ENCODE peak calls at places on chromosomes 6 and 20, in six cellular contexts. S is A549, L is H1, Y is K562, X is GM12878, G is HepG2. T is an unnamed sample.

GRCh38 chr6:155524249-155524651 is 68.6 kb upstream of the NOX3 start:
- DNase-seq in S (peak), L (no peak), Y (no peak), G (no peak), X (no peak), T (peak)

GRCh38 chr20:53332022-53332824 is 261.4 kb downstream of the ZNF217 start:
- DNase-seq in X (no peak), G (no peak), Y (peak), S (no peak), L (no peak), T (no peak)

GRCh38 chr6:152474341-152474740 is 162.8 kb downstream of the SYNE1 start:
- DNase-seq in G (no peak), X (no peak), Y (no peak), S (no peak), L (no peak), T (no peak)

GRCh38 chr6:10410214-10410873 is 4.5 kb downstream of the TFAP2A start:
- DNase-seq in G (no peak), L (no peak), S (no peak), Y (no peak), X (no peak), T (no peak)

GRCh38 chr20:36017034-36017951 is 48.9 kb downstream of the CNBD2 start:
- DNase-seq in S (peak), G (no peak), X (no peak), Y (no peak), L (no peak), T (peak)

GRCh38 chr6:17490724-17491123 is 97.3 kb downstream of the CAP2 start:
- DNase-seq in S (no peak), X (no peak), G (no peak), L (peak), Y (no peak), T (no peak)

GRCh38 chr20:24993337-24994185 is 1.0 kb upstream of the APMAP start:
- DNase-seq in G (peak), X (no peak), Y (peak), L (peak), S (peak), T (peak)

GRCh38 chr6:142756215-142756630 is 188.8 kb downstream of the HIVEP2 start:
- DNase-seq in S (peak), X (no peak), L (no peak), G (peak), Y (no peak), T (peak)

GRCh38 chr20:3420211-3420707 is 12.8 kb upstream of the DNAAF9 start:
- DNase-seq in G (no peak), Y (no peak), X (peak), L (no peak), S (peak), T (peak)

GRCh38 chr6:108751851-108752732 is 96.1 kb upstream of the ARMC2 start:
- DNase-seq in G (no peak), X (no peak), Y (no peak), S (no peak), L (no peak), T (no peak)

GRCh38 chr6:82978362-82978945 is 87.2 kb downstream of the UBE3D start:
- DNase-seq in L (no peak), Y (no peak), S (no peak), X (no peak), G (no peak), T (no peak)

GRCh38 chr6:1792989-1793388 is 183.3 kb downstream of the FOXC1 start:
- DNase-seq in S (peak), L (no peak), G (peak), X (no peak), Y (peak), T (peak)

GRCh38 chr6:21679761-21680265 is 86.3 kb downstream of the SOX4 start:
- DNase-seq in X (no peak), G (no peak), L (no peak), S (peak), Y (no peak), T (peak)

GRCh38 chr20:35831029-35831428 is 59.2 kb downstream of the PHF20 start:
- DNase-seq in L (no peak), X (no peak), Y (no peak), G (no peak), S (no peak), T (peak)

GRCh38 chr6:53103993-53104675 is 38.9 kb downstream of the FBXO9 start:
- DNase-seq in Y (no peak), L (no peak), G (peak), X (no peak), S (peak), T (no peak)

GRCh38 chr6:44925100-44925739 is 402.9 kb upstream of the RUNX2 start:
- DNase-seq in X (peak), L (no peak), G (peak), Y (peak), S (peak), T (peak)

GRCh38 chr20:31475472-31476312 is 604 bp downstream of the REM1 start:
- DNase-seq in G (no peak), L (no peak), Y (no peak), X (no peak), S (no peak), T (no peak)

GRCh38 chr6:146287691-146288369 is 255.8 kb upstream of the RAB32 start:
- DNase-seq in L (no peak), X (no peak), G (no peak), S (no peak), Y (no peak), T (no peak)

GRCh38 chr6:31246051-31246495 is 25.8 kb downstream of the HLA-C start:
- DNase-seq in G (peak), Y (no peak), S (peak), X (no peak), L (no peak), T (peak)

GRCh38 chr20:11387189-11387754 is 530.4 kb upstream of the BTBD3 start:
- DNase-seq in L (no peak), G (no peak), Y (no peak), X (no peak), S (peak), T (peak)

GRCh38 chr6:7219310-7219709 is 93.7 kb downstream of the SSR1 start:
- DNase-seq in G (peak), X (no peak), S (no peak), L (no peak), Y (peak), T (peak)

GRCh38 chr6:37966801-37967200 is 147.3 kb downstream of the ZFAND3 start:
- DNase-seq in S (no peak), G (no peak), Y (no peak), X (no peak), L (no peak), T (no peak)

GRCh38 chr6:144805049-144805448 is 519.9 kb downstream of the UTRN start:
- DNase-seq in L (no peak), Y (no peak), G (no peak), S (no peak), X (no peak), T (no peak)

GRCh38 chr6:151139524-151139923 is 100.2 kb upstream of the AKAP12 start:
- DNase-seq in X (no peak), Y (no peak), G (no peak), L (no peak), S (no peak), T (no peak)

GRCh38 chr20:62080249-62080993 is 14.7 kb upstream of the TAF4 start:
- DNase-seq in S (no peak), X (no peak), G (no peak), Y (no peak), L (no peak), T (no peak)

GRCh38 chr20:23782366-23782983 is 31.7 kb upstream of the CST1 start:
- DNase-seq in S (peak), Y (peak), G (no peak), L (peak), X (no peak), T (peak)

GRCh38 chr6:10190042-10190441 is 224.8 kb downstream of the TFAP2A start:
- DNase-seq in L (no peak), Y (no peak), X (no peak), S (no peak), G (no peak), T (no peak)

GRCh38 chr20:33423141-33423834 is 20.3 kb downstream of the SNTA1 start:
- DNase-seq in X (no peak), S (no peak), L (no peak), Y (peak), G (no peak), T (peak)

GRCh38 chr6:110137924-110138887 is 41.3 kb downstream of the WASF1 start:
- DNase-seq in X (no peak), Y (no peak), G (no peak), S (peak), L (no peak), T (no peak)

GRCh38 chr20:32390999-32391398 is 32.9 kb downstream of the ASXL1 start:
- DNase-seq in G (no peak), Y (no peak), S (no peak), L (no peak), X (no peak), T (peak)

GRCh38 chr6:159520002-159520401 is 173.0 kb downstream of the SOD2 start:
- DNase-seq in X (no peak), S (no peak), L (no peak), G (no peak), Y (no peak), T (no peak)
- TF ChIP-seq RFX5 in X (no peak), S (no peak), L (no peak), G (no peak), Y (no peak), T (no peak)

DNA sequence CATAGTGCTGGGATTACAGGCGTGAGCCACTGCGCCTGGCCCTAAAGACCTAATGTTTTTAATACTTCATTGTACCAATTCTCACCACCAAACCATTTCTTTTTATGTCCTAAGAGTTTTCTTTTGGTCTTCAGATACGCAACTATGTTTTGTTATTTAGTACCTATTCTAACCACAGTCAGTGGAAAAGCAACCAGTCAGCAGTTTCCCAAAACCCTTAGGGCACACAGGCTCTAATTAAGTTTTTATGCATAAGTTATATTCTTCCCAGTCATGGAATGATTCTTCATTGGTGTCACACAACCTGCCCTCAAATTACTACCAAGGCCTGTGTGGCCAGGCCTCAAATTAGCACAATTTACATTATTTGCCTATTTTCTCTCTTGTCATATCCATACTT is 247.7 kb upstream of the KCNQ5 start:
- DNase-seq in L (no peak), X (no peak), Y (no peak), G (no peak), S (no peak), T (no peak)
- TF ChIP-seq POLR2A in L (no peak), X (no peak), Y (no peak), G (no peak), S (no peak), T (no peak)

DNA sequence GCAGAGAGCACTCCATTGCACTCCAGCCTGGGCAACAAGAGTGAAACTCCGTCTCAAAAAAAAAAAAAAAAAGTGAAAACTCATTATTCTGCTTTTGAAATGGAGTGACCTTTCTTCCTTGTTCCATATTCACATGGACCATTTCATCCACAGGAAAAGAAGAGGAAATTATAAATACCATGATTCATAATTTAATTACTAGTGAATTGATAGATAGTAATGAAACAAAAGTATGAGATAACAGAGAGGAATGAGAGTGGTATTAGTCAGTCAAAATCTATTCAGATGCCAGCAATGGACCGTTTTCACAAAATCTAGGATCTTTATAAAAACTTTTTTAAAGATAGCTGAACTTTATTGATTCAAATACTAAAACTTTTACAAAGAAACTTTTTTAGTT is 443.1 kb upstream of the FLRT3 start:
- DNase-seq in X (no peak), S (no peak), G (no peak), L (no peak), Y (no peak), T (no peak)
- TF ChIP-seq RFX5 in X (no peak), S (no peak), G (no peak), L (no peak), Y (no peak), T (no peak)

DNA sequence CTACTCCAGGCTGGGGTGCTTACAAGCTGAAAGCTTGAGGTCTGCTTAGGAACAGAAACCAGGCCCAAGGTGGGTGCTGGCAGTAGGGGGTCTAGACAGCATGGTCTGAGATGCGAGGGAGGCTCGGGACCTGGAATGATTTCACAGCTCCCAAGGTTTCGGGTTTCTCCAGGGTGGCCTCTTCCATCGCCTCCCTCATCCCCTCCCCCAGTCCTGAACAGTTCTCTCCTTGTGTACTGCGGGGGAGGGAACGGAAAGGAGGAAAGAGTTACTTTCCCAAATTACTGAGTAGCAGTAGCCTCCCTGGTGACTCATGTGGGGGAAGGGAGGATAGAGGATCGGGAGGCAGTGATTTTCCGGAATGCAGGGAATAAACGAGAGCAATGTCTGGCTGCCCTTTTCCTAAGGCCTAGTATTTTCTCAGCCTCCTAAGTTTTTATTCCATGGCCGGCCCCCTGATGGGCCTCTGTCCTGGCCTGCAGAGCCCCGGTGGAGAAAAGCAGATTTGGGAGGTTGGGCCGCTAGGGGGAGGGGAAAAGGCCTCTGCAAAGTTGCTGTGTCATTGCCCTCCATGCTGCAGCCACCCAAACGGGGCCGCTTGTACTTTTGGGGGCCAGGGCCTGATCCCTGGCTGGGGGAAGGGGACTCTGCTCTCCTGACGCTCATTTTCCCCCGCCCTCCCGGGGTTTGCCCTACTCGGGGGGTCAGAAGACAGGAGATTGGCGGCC is 1.5 kb downstream of the BRD2 start:
- DNase-seq in G (peak), X (no peak), Y (peak), L (no peak), S (peak), T (peak)
- TF ChIP-seq POLR2A in G (no peak), X (peak), Y (peak), L (no peak), S (peak), T (peak)

DNA sequence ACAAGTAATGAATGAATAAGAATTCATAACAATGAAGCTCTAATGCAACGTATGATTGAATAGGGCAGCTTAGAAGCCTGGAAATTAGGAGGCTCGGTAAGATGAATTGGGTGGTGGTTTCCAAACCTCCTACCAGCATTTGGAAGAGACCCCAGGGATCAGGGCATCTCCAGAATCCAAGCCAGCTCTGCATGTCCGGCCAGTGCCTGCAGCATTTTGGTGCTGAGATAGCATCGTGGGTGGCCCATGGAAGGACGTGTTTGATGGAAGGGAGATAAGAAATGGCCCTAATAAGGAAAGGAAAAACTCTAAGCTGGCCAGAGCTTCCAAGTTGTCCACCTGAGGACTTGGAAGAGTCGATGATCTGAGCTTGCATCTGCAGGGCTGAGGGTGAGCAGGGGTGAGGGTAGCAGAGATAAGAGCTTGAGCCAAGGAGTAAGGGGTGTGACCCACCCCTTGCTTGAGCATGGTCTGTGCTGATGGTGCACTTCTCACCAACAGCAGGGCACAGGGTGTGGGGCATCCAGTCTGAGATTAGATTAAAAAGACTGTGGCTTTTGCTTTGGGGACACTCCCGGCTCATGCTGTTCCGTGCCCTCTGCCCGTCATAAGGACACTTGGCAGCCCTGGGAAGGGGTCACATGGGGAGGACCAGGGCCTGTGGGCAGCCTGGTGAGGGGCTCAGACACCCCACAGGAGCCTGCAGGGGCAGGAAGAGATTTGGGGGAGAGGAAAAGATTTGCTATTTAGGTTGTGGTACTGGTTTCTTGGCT is 213.2 kb downstream of the ERMARD start:
- DNase-seq in S (no peak), Y (no peak), L (no peak), X (no peak), G (no peak), T (no peak)
- TF ChIP-seq RFX5 in S (no peak), Y (no peak), L (no peak), X (no peak), G (no peak), T (no peak)

DNA sequence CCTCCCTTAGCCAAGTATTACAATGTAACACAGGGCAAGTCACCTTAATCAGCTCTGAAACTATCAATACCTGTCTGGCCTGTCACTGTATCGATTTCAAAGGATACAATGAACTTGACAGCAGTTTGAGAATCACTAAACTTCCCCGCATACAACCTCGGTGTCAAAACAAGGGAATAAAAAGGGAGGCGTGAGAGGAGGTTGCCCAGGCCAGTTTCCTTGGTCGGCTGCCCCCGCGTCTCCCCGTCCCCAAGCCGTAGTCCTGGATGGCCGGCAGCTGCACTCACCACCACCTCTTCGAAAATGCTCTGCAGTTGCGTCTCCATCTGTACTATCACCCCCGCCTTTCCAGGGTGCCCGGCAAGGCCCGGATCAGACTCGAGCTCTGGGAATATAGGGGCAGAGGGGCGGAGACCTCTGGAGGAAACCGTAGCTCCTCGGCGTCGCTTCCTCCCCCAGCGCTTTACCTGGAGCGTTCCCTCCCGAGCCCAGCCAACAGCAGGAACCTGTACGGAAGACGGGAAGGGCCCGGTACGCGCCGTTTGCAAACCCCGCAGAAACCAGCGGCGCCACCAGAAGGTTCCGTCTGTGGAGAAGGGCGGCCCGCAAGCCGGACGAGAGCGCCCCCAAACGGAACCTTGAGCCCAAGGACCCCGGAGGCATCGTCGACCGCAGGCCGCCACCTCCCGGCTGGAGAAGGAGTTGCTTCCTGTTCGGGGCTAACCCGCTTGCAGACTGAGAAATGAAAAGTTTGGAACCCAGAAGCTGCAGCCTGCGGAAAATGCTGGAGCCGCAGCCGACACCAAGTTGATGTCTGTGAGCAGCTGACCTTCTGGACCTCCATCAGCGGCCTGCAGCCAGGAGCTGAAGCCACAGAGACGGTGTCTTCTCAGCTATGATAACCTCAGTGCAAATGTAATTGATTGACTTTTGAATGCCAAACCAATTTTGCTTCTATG is at the start of gene MED23:
- DNase-seq in X (peak), Y (peak), S (peak), G (peak), L (peak), T (peak)
- TF ChIP-seq POLR2A in X (peak), Y (peak), S (peak), G (peak), L (no peak), T (peak)

T was measured in IMR-90.